ENCODE peak calls at places on chromosomes 7 and 10, in seven cellular contexts. C, S, O, Y, V, N and T are unnamed samples.

GRCh38 chr10:2051108-2051507 is 313.8 kb upstream of the ADARB2 start:
- DNase-seq in C (no peak), S (no peak), O (no peak), Y (no peak), V (no peak), N (no peak), T (no peak)

GRCh38 chr10:35507519-35508109 is 97.5 kb upstream of the GJD4 start:
- DNase-seq in C (no peak), S (no peak), O (no peak), Y (no peak), V (no peak), N (no peak), T (no peak)

GRCh38 chr10:44068716-44069482 is 316.0 kb downstream of the CXCL12 start:
- DNase-seq in C (no peak), S (no peak), O (no peak), Y (no peak), V (no peak), N (no peak), T (no peak)

GRCh38 chr10:125037145-125037544 is 95.2 kb downstream of the ZRANB1 start:
- DNase-seq in C (peak), S (peak), O (no peak), Y (no peak), V (no peak), N (no peak), T (no peak)

GRCh38 chr10:131477457-131478205 is 166.1 kb upstream of the TCERG1L start:
- DNase-seq in C (no peak), S (no peak), O (peak), Y (no peak), V (no peak), N (no peak), T (no peak)

GRCh38 chr10:122044713-122045112 is 55.8 kb downstream of the TACC2 start:
- DNase-seq in C (no peak), S (peak), O (no peak), Y (no peak), V (no peak), N (peak), T (peak)

GRCh38 chr7:45055594-45056219 is 33.1 kb downstream of the NACAD start:
- DNase-seq in C (no peak), S (no peak), O (no peak), Y (no peak), V (no peak), N (no peak), T (no peak)

GRCh38 chr7:16419126-16419525 is 2.2 kb downstream of the CRPPA start:
- DNase-seq in C (no peak), S (no peak), O (no peak), Y (no peak), V (no peak), N (no peak), T (no peak)

GRCh38 chr7:129530881-129531391 is 28.6 kb downstream of the SMKR1 start:
- DNase-seq in C (peak), S (no peak), O (peak), Y (no peak), V (peak), N (peak), T (no peak)

GRCh38 chr7:124799448-124799847 is 33.9 kb upstream of the GPR37 start:
- DNase-seq in C (no peak), S (no peak), O (no peak), Y (no peak), V (no peak), N (no peak), T (no peak)

GRCh38 chr7:149828357-149829309 is 9.5 kb upstream of the ZNF862 start:
- DNase-seq in C (no peak), S (no peak), O (no peak), Y (no peak), V (no peak), N (peak), T (no peak)

GRCh38 chr10:114694062-114694461 is 36.0 kb upstream of the ABLIM1 start:
- DNase-seq in C (no peak), S (no peak), O (no peak), Y (no peak), V (no peak), N (no peak), T (no peak)

GRCh38 chr10:102596506-102596971 is 47.7 kb upstream of the TRIM8 start:
- DNase-seq in C (peak), S (peak), O (peak), Y (peak), V (peak), N (no peak), T (no peak)

GRCh38 chr7:30789334-30789711 is 18.1 kb downstream of the MINDY4 start:
- DNase-seq in C (no peak), S (no peak), O (peak), Y (no peak), V (peak), N (no peak), T (no peak)

GRCh38 chr7:25707733-25708132 is 444.3 kb upstream of the NFE2L3 start:
- DNase-seq in C (no peak), S (no peak), O (no peak), Y (no peak), V (no peak), N (no peak), T (no peak)

GRCh38 chr7:30162622-30163124 is 27.9 kb downstream of the MTURN start:
- DNase-seq in C (peak), S (no peak), O (peak), Y (no peak), V (peak), N (no peak), T (no peak)

GRCh38 chr10:112562803-112563663 is 116.0 kb downstream of the VTI1A start:
- DNase-seq in C (no peak), S (no peak), O (no peak), Y (no peak), V (no peak), N (no peak), T (no peak)

GRCh38 chr10:88392222-88392621 is 190.9 kb downstream of the RNLS start:
- DNase-seq in C (no peak), S (no peak), O (peak), Y (no peak), V (no peak), N (no peak), T (no peak)

GRCh38 chr10:53140516-53140915 is 367.9 kb upstream of the MBL2 start:
- DNase-seq in C (no peak), S (no peak), O (no peak), Y (no peak), V (no peak), N (no peak), T (no peak)

GRCh38 chr7:50069613-50070012 is 23.4 kb downstream of the ZPBP start:
- DNase-seq in C (no peak), S (no peak), O (peak), Y (no peak), V (no peak), N (peak), T (peak)

GRCh38 chr7:73437699-73438416 is 4.3 kb downstream of the FZD9 start:
- DNase-seq in C (no peak), S (no peak), O (no peak), Y (no peak), V (no peak), N (peak), T (no peak)

GRCh38 chr7:90516257-90516656 is 46.8 kb downstream of the PTTG1IP2 start:
- DNase-seq in C (no peak), S (no peak), O (no peak), Y (no peak), V (no peak), N (no peak), T (no peak)

GRCh38 chr10:129764901-129765663 is 199.0 kb downstream of the EBF3 start:
- DNase-seq in C (no peak), S (peak), O (no peak), Y (no peak), V (no peak), N (peak), T (peak)

GRCh38 chr7:158757404-158757989 is 52.9 kb upstream of the NCAPG2 start:
- DNase-seq in C (no peak), S (no peak), O (no peak), Y (no peak), V (no peak), N (no peak), T (no peak)

GRCh38 chr10:75208177-75208576 is 2.4 kb upstream of the VDAC2 start:
- DNase-seq in C (no peak), S (no peak), O (no peak), Y (no peak), V (no peak), N (no peak), T (no peak)

GRCh38 chr10:100620087-100620835 is 84.5 kb downstream of the HIF1AN start:
- DNase-seq in C (no peak), S (no peak), O (no peak), Y (no peak), V (no peak), N (peak), T (no peak)

GRCh38 chr10:7027913-7028808 is 382.7 kb downstream of the SFMBT2 start:
- DNase-seq in C (no peak), S (no peak), O (peak), Y (peak), V (no peak), N (no peak), T (no peak)

GRCh38 chr10:117496616-117497028 is 45.9 kb upstream of the EMX2 start:
- DNase-seq in C (peak), S (peak), O (peak), Y (peak), V (peak), N (peak), T (peak)

DNA sequence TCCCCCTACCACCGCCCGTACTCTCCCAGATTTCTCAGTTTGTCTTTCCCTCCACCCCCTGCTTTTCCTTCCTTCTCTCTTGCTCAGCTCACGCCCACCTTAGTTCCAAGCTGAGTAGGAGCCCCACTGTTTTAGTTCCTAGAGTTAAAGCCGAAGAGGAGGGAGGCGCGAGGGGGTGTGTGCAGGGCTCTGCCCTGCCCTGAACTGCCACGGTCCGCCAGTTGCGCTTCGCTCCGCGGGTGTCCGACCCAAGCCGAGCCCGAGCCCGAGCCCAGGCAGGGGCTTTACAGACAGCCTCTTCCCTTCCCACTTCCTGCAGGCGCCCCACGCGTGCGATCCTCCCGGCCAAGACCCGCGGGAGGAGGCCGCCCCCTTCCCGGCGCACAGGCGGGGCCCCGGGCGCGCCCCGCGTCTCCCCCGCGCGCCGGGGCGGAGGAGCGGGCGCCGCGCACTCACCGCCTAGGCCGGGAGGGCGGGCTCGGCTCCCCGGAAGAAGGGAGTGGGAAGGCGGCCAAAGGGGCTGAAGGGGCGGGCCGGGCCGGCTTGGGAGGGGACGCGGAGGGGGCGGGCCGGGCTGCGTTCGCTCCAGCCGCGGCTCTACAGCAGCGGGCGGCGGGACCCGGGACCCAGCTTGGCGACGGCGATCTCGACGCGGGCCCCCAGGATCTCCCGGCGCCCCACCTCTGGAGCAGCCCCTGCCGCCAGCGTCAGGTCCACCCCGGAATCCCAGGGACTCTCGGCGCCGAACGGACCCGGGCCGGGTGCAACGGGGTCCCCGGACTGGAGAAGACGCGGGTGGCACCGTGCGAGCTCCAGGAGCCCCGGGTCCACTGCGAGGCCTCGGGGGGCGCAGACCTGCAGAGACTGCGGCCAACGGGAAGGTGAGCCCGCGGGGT is at the start of gene EPHB6:
- DNase-seq in C (peak), S (peak), O (peak), Y (peak), V (no peak), N (peak), T (peak)
- TF ChIP-seq POLR2A in C (peak), S (no peak), O (peak), Y (peak), V (no peak), N (no peak), T (no peak)

GRCh38 chr7:13593854-13594253 is 395.6 kb downstream of the ETV1 start:
- DNase-seq in C (no peak), S (no peak), O (no peak), Y (no peak), V (no peak), N (no peak), T (no peak)
- TF ChIP-seq CTCF in C (no peak), S (no peak), O (no peak), Y (no peak), V (no peak), N (no peak), T (no peak)

DNA sequence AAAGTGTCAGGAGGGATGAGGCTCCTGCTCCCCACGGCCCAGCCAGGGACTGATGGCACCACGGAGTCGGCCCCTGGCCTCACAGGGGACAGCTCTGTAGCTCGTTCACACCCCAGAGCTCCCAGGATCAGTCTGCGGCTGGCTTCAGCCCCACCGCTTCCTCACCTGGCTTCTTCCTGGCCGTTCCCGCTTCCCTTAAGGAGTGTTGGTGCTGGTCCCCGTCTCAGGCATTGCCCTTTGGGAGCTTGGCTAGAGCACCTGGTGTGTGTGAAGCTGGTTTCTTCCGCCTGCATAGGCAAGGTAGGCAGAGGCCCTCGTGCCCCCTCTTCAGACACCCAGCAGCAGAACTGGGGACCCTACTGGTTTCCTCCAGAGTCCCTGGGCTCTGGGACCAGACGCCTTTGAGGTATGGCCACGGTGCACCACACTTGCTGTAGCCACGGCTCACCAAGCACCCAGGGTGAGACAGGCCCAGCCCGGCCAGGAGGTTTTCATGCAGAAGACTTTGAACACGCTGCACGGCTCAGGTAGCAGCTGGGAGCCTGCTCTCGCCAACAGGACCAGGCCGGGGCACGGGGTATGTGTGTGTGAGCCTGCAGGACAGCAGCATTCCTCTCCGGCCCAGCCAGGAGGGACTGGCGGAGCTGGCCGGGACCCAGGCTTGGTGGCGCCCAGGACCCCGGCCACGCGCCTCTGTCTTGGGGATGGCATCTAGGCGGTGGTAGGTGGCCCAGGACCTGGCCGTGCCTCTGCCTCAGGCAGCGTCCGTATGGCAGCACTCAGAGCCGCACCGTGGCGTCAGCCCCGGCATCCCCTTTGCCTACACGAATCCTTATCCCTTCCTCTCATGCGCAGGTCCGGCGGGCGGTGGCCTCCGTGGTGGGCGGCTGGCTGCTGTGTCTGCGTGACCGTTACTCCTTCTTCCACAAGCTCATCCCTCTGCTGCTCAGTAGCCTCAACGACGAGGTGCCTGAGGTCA is 13.2 kb upstream of the PRKAR1B start:
- DNase-seq in C (no peak), S (no peak), O (no peak), Y (no peak), V (no peak), N (peak), T (peak)
- TF ChIP-seq POLR2A in C (no peak), S (no peak), O (no peak), Y (no peak), V (no peak), N (no peak), T (no peak)

GRCh38 chr7:93551063-93551895 is 23.2 kb downstream of the CALCR start:
- DNase-seq in C (peak), S (no peak), O (peak), Y (peak), V (peak), N (no peak), T (no peak)
- TF ChIP-seq CTCF in C (peak), S (peak), O (peak), Y (peak), V (peak), N (peak), T (peak)

GRCh38 chr7:100369105-100369504 is 4.2 kb upstream of the PILRA start:
- DNase-seq in C (no peak), S (peak), O (peak), Y (no peak), V (no peak), N (peak), T (no peak)
- TF ChIP-seq POLR2A in C (no peak), S (no peak), O (peak), Y (peak), V (no peak), N (no peak), T (no peak)

GRCh38 chr10:31034041-31034918 is 2.6 kb upstream of the ZNF438 start:
- DNase-seq in C (no peak), S (no peak), O (peak), Y (no peak), V (peak), N (no peak), T (no peak)

GRCh38 chr10:31033166-31033565 is 1.5 kb upstream of the ZNF438 start:
- DNase-seq in C (no peak), S (no peak), O (peak), Y (no peak), V (no peak), N (no peak), T (no peak)

GRCh38 chr10:31031666-31032514 is at the start of gene ZNF438:
- DNase-seq in C (peak), S (peak), O (peak), Y (peak), V (peak), N (peak), T (peak)

GRCh38 chr10:31031205-31031665 is 430 bp downstream of the ZNF438 start:
- DNase-seq in C (peak), S (no peak), O (no peak), Y (peak), V (no peak), N (no peak), T (no peak)

DNA sequence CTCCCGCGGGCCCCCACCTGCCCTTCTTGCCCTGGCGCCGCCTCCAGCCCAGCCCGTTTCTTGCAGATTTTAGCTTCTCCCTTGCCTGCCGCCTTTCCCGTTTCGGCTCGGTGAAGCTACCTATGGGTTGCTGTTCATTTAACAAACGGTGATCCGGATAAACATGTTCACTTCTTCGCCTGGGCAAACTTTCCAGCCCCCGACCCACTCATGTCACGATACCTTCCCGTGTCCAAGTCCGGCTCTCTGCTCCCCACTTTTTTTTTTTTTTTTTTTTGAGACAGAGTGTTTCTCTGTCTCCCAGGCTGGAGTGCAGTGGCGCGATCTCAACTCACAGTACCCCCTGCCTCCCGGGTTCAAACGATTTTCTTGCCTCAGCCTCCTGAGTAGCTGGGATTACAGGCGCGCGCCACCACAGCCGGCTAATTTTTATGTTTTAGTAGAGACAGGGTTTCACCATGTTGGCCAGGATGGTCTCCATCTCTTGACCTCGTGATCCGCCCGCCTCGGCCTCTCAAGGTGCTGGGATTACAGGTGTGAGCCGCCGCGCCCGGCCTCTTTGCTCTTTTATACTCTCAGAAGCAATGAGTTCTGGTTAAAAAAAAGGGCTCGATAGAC is 959 bp upstream of the ZNF438 start:
- DNase-seq in C (no peak), S (peak), O (no peak), Y (no peak), V (no peak), N (peak), T (peak)
- TF ChIP-seq CTCF in C (no peak), S (no peak), O (no peak), Y (no peak), V (no peak), N (no peak), T (no peak)

GRCh38 chr10:91590904-91591791 is 41.7 kb downstream of the PPP1R3C start:
- DNase-seq in C (peak), S (peak), O (no peak), Y (peak), V (peak), N (no peak), T (peak)

GRCh38 chr10:91593366-91593765 is 39.5 kb downstream of the PPP1R3C start:
- DNase-seq in C (no peak), S (no peak), O (no peak), Y (no peak), V (no peak), N (no peak), T (no peak)

GRCh38 chr10:91591792-91592165 is 41.1 kb downstream of the PPP1R3C start:
- DNase-seq in C (no peak), S (no peak), O (no peak), Y (no peak), V (no peak), N (no peak), T (no peak)

GRCh38 chr10:91590142-91590903 is 42.5 kb downstream of the PPP1R3C start:
- DNase-seq in C (peak), S (peak), O (no peak), Y (no peak), V (peak), N (no peak), T (no peak)

DNA sequence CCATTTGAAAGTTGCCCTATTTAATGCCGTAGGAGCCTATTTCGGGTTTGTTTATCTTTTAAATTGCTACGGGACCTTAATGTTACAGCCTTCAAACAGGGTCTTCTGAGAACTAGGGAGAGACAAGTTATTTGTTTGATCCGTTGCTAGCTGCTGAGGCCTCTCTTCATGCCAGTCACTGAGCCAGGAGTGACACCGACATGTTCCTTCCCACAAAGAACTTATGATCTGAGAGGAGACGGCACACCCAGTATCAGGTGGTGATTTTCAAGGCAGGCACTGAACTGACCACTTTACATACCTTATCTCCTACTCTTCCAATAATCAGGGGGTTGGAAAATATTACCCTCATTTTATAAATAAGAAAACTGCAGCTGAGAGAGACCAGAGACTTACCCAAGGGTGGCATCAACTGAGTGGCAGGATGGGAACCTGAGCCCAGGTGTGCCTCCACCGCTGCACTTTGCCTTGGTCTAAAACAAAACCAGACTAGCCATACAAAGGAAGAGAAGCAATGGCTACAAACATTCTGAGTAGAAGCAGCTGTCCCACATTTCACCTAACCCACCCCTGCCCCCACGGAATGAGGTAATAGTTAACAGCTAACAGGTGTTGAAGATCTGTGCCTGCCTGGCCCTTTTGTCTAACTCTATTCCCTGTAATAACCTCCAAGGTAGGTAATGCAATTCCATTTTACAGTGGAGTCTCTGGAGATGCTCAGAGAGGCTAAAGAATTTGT is 40.4 kb downstream of the PPP1R3C start:
- DNase-seq in C (no peak), S (no peak), O (no peak), Y (no peak), V (no peak), N (no peak), T (no peak)
- TF ChIP-seq POLR2A in C (no peak), S (no peak), O (no peak), Y (no peak), V (no peak), N (no peak), T (no peak)